ENCODE peak calls at places on chromosomes 6 and 20, in six cellular contexts. O is MM.1S; Z is EL; I is activated effector memory CD4-positive, alpha-beta T cell treated with anti-CD3 and anti-CD28 coated beads, Interleukin-2, amount 50 U/mL, for 16 hours; T is frontal cortex; N is dorsolateral prefrontal cortex. G is an unnamed sample.

GRCh38 chr6:35669441-35669776 is 19.3 kb downstream of the FKBP5 start:
- DNase-seq in O (peak), T (no peak), I (no peak), Z (peak), N (no peak), G (no peak)

GRCh38 chr6:2247664-2248063 is 2.3 kb upstream of the GMDS start:
- DNase-seq in N (no peak), I (no peak), O (no peak), Z (no peak), T (no peak), G (no peak)

GRCh38 chr6:138514860-138515540 is 15.7 kb upstream of the NHSL1 start:
- DNase-seq in I (peak), Z (no peak), N (no peak), T (no peak), O (no peak), G (no peak)

GRCh38 chr6:48641544-48641943 is 530.5 kb upstream of the PTCHD4 start:
- DNase-seq in O (no peak), Z (peak), N (no peak), T (no peak), I (no peak), G (no peak)

GRCh38 chr20:11034025-11034424 is 360.2 kb upstream of the JAG1 start:
- DNase-seq in I (no peak), O (no peak), T (no peak), N (no peak), Z (no peak), G (no peak)

GRCh38 chr20:62358728-62359490 is 8.2 kb downstream of the LAMA5 start:
- DNase-seq in O (no peak), I (no peak), T (no peak), Z (no peak), N (no peak), G (peak)

GRCh38 chr6:37365791-37366190 is 12.0 kb downstream of the RNF8 start:
- DNase-seq in O (no peak), Z (no peak), T (peak), N (no peak), I (no peak), G (no peak)

GRCh38 chr20:25018841-25019240 is 26.3 kb upstream of the APMAP start:
- DNase-seq in Z (no peak), T (no peak), I (peak), O (no peak), N (no peak), G (no peak)

GRCh38 chr6:25601797-25602679 is 50.0 kb upstream of the SCGN start:
- DNase-seq in O (peak), N (no peak), Z (peak), T (peak), I (no peak), G (no peak)

GRCh38 chr20:45307076-45307645 is 521 bp downstream of the RBPJL start:
- DNase-seq in I (no peak), Z (no peak), T (no peak), N (no peak), O (no peak), G (no peak)

GRCh38 chr20:35776513-35777101 is 4.8 kb downstream of the PHF20 start:
- DNase-seq in Z (peak), N (peak), O (no peak), I (no peak), T (no peak), G (no peak)

GRCh38 chr6:14915888-14916832 is 329.7 kb upstream of the JARID2 start:
- DNase-seq in T (no peak), N (no peak), Z (no peak), O (no peak), I (no peak), G (no peak)

GRCh38 chr6:9502991-9503761 is 911.7 kb downstream of the TFAP2A start:
- DNase-seq in N (no peak), I (no peak), T (no peak), Z (peak), O (no peak), G (no peak)

GRCh38 chr20:49610701-49611538 is 43.0 kb upstream of the PTGIS start:
- DNase-seq in T (peak), N (peak), I (peak), Z (peak), O (peak), G (peak)

GRCh38 chr6:71406871-71407860 is 118.6 kb downstream of the OGFRL1 start:
- DNase-seq in Z (peak), T (no peak), I (no peak), N (no peak), O (no peak), G (no peak)